ENCODE peak calls at places on chromosomes 5 and 9, in nine cellular contexts. G is Peyer's patch, U is Right ventricle myocardium inferior, D is left ventricle myocardium inferior, A is endothelial cell, V is NCI-H2081, P is AG08395, J is colonic mucosa, Q is AG08396. C is an unnamed sample.

GRCh38 chr5:3103241-3103855 is 351.9 kb upstream of the IRX2 start:
- DNase-seq in G (no peak), U (no peak), D (no peak), A (no peak), V (no peak), P (no peak), J (no peak), Q (no peak), C (no peak)

GRCh38 chr5:3194684-3195083 is 400.9 kb upstream of the IRX1 start:
- DNase-seq in G (no peak), U (no peak), D (no peak), A (no peak), V (no peak), P (no peak), J (no peak), Q (no peak), C (no peak)

GRCh38 chr5:129410488-129410887 is 49.6 kb upstream of the ADAMTS19 start:
- DNase-seq in G (no peak), U (no peak), D (no peak), A (no peak), V (no peak), P (no peak), J (no peak), Q (no peak), C (no peak)

GRCh38 chr5:103041071-103041676 is 78.8 kb downstream of the GIN1 start:
- DNase-seq in G (no peak), U (no peak), D (no peak), A (no peak), V (peak; percentile 27), P (peak; percentile 26), J (no peak), Q (peak; percentile 8), C (peak; percentile 32)

GRCh38 chr5:126166368-126166767 is 256.8 kb upstream of the GRAMD2B start:
- DNase-seq in G (no peak), U (no peak), D (no peak), A (no peak), V (no peak), P (no peak), J (no peak), Q (no peak), C (no peak)

GRCh38 chr9:4118666-4119065 is 181.2 kb downstream of the GLIS3 start:
- DNase-seq in G (no peak), U (no peak), D (no peak), A (no peak), V (no peak), P (no peak), J (no peak), Q (no peak), C (no peak)

GRCh38 chr5:32443145-32443540 is 1.4 kb downstream of the ZFR start:
- DNase-seq in G (no peak), U (no peak), D (no peak), A (no peak), V (peak; percentile 54), P (peak; percentile 26), J (no peak), Q (peak; percentile 41), C (peak; percentile 18)

GRCh38 chr9:15135167-15135792 is 171.7 kb downstream of the TTC39B start:
- DNase-seq in G (peak; percentile 51), U (no peak), D (no peak), A (peak; percentile 65), V (peak; percentile 89), P (peak; percentile 76), J (peak; percentile 58), Q (peak; percentile 68), C (peak; percentile 86)